ENCODE peak calls at places on chromosome 19, in four cellular contexts. One of them, this sample, is unnamed. For H3K4me1, the result is how much of the 10 kb centered on the place peaks cover.

GRCh38 chr19:8308891-8309291 is 733 bp upstream of the CD320 start:
- DNase-seq in Peyer's patch: peak
- DNase-seq in sigmoid colon: peak
- DNase-seq in CD4-positive, CD25-positive, alpha-beta regulatory T cell: no peak
- DNase-seq in this sample: no peak

GRCh38 chr19:42497492-42498226 is 30.6 kb downstream of the CEACAM1 start:
- DNase-seq in Peyer's patch: peak
- DNase-seq in sigmoid colon: no peak
- DNase-seq in CD4-positive, CD25-positive, alpha-beta regulatory T cell: no peak
- DNase-seq in this sample: no peak

GRCh38 chr19:389246-389934 is 19.6 kb downstream of the C2CD4C start:
- DNase-seq in Peyer's patch: no peak
- DNase-seq in sigmoid colon: no peak
- DNase-seq in CD4-positive, CD25-positive, alpha-beta regulatory T cell: no peak
- DNase-seq in this sample: no peak

GRCh38 chr19:51921949-51922348 is 5.3 kb upstream of the ZNF613 start:
- DNase-seq in Peyer's patch: no peak
- DNase-seq in sigmoid colon: no peak
- DNase-seq in CD4-positive, CD25-positive, alpha-beta regulatory T cell: no peak
- DNase-seq in this sample: no peak

GRCh38 chr19:35545855-35546381 is 492 bp downstream of the TMEM147 start:
- DNase-seq in Peyer's patch: peak
- DNase-seq in sigmoid colon: peak
- DNase-seq in CD4-positive, CD25-positive, alpha-beta regulatory T cell: no peak
- DNase-seq in this sample: peak

GRCh38 chr19:46990998-46991676 is 28.5 kb upstream of the NPAS1 start:
- DNase-seq in Peyer's patch: peak
- DNase-seq in sigmoid colon: peak
- DNase-seq in CD4-positive, CD25-positive, alpha-beta regulatory T cell: peak
- DNase-seq in this sample: peak

GRCh38 chr19:32392946-32393345 is 12.6 kb upstream of the DPY19L3 start:
- DNase-seq in Peyer's patch: no peak
- DNase-seq in sigmoid colon: no peak
- DNase-seq in CD4-positive, CD25-positive, alpha-beta regulatory T cell: no peak
- DNase-seq in this sample: no peak

GRCh38 chr19:36420961-36421748 is 2.7 kb upstream of the ZFP82 start:
- DNase-seq in Peyer's patch: no peak
- DNase-seq in sigmoid colon: no peak
- DNase-seq in CD4-positive, CD25-positive, alpha-beta regulatory T cell: no peak
- DNase-seq in this sample: no peak

GRCh38 chr19:1102407-1103106 is 1.2 kb upstream of the GPX4 start:
- DNase-seq in Peyer's patch: peak
- DNase-seq in sigmoid colon: no peak
- DNase-seq in CD4-positive, CD25-positive, alpha-beta regulatory T cell: no peak
- DNase-seq in this sample: peak

GRCh38 chr19:33391631-33392249 is 18.2 kb downstream of the CEBPG start:
- DNase-seq in Peyer's patch: peak
- DNase-seq in sigmoid colon: no peak
- DNase-seq in CD4-positive, CD25-positive, alpha-beta regulatory T cell: no peak
- DNase-seq in this sample: no peak

GRCh38 chr19:50794778-50795664 is 4.8 kb downstream of the ACP4 start:
- DNase-seq in Peyer's patch: no peak
- DNase-seq in sigmoid colon: no peak
- DNase-seq in CD4-positive, CD25-positive, alpha-beta regulatory T cell: no peak
- DNase-seq in this sample: no peak

GRCh38 chr19:1168877-1169791 is 4.9 kb downstream of the SBNO2 start:
- DNase-seq in Peyer's patch: peak
- DNase-seq in sigmoid colon: peak
- DNase-seq in CD4-positive, CD25-positive, alpha-beta regulatory T cell: no peak
- DNase-seq in this sample: no peak

GRCh38 chr19:4914736-4915501 is 5.6 kb downstream of the UHRF1 start:
- DNase-seq in Peyer's patch: peak
- DNase-seq in sigmoid colon: no peak
- DNase-seq in CD4-positive, CD25-positive, alpha-beta regulatory T cell: peak
- DNase-seq in this sample: peak

GRCh38 chr19:29410974-29411615 is 114.7 kb upstream of the VSTM2B start:
- DNase-seq in Peyer's patch: no peak
- DNase-seq in sigmoid colon: no peak
- DNase-seq in CD4-positive, CD25-positive, alpha-beta regulatory T cell: no peak
- DNase-seq in this sample: no peak

GRCh38 chr19:18424890-18425514 is 5.8 kb downstream of the SSBP4 start:
- DNase-seq in Peyer's patch: no peak
- DNase-seq in sigmoid colon: peak
- DNase-seq in CD4-positive, CD25-positive, alpha-beta regulatory T cell: no peak
- DNase-seq in this sample: no peak
- H3K4me1 ChIP-seq in Peyer's patch: under half
- H3K4me1 ChIP-seq in sigmoid colon: under half
- H3K4me1 ChIP-seq in CD4-positive, CD25-positive, alpha-beta regulatory T cell: half or more
- H3K4me1 ChIP-seq in this sample: under half

DNA sequence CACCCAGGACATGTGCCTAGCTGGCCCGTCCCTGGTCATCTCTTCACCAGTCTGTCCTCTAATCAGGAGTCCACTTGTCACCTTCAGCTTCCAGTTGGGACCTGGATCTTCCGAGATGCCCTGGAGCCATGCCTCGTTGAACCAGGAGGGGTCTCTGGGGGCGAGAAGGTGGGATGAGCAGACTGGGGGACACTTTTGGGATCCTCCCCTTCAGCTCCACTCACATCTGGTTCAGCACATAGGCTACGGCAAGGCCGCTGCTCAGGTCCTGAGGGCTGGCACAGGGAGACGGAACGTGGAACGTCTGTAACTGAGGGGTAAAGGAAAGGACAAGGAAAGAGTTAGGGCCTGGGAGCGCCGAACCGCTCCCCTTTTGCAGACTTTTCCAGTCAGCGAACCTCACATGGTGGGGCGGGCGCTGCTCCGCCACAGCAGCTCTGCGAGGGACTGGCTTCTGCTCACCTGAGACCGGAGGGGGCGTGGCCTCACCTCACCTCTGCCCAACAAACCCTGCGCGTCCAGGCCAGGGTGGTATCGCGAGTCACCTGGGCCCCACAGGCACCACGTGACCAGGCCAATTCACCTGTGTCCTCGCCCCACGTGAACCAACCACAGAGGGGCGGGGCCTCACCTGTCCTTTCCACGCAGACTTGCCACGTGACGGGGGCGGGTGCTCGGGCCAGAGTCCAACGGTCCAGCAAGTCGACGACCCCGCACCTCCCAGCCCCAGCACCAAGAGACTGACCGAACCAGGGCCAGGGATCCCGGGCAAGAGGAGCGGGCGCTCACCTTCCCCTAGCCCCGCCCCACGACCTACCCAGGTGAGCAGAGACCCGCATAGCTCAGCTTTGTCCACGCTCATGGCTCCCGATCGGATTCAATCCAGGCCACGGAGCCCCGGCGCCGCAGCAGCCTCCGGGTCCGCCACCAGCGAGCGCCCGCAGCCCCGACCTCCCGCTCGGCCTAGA is at the start of gene HOOK2:
- DNase-seq in Peyer's patch: peak
- DNase-seq in sigmoid colon: peak
- DNase-seq in CD4-positive, CD25-positive, alpha-beta regulatory T cell: no peak
- DNase-seq in this sample: peak
- H3K27ac ChIP-seq in Peyer's patch: peak
- H3K27ac ChIP-seq in sigmoid colon: peak
- H3K27ac ChIP-seq in CD4-positive, CD25-positive, alpha-beta regulatory T cell: peak
- H3K27ac ChIP-seq in this sample: peak

GRCh38 chr19:3340340-3340739 is 26.0 kb upstream of the NFIC start:
- DNase-seq in Peyer's patch: no peak
- DNase-seq in sigmoid colon: no peak
- DNase-seq in CD4-positive, CD25-positive, alpha-beta regulatory T cell: no peak
- DNase-seq in this sample: no peak
- H3K4me1 ChIP-seq in Peyer's patch: under half
- H3K4me1 ChIP-seq in sigmoid colon: half or more
- H3K4me1 ChIP-seq in CD4-positive, CD25-positive, alpha-beta regulatory T cell: under half
- H3K4me1 ChIP-seq in this sample: under half

GRCh38 chr19:16777811-16778210 is 51.4 kb upstream of the SIN3B start:
- DNase-seq in Peyer's patch: no peak
- DNase-seq in sigmoid colon: no peak
- DNase-seq in CD4-positive, CD25-positive, alpha-beta regulatory T cell: no peak
- DNase-seq in this sample: no peak

GRCh38 chr19:16778796-16779411 is 50.3 kb upstream of the SIN3B start:
- DNase-seq in Peyer's patch: peak
- DNase-seq in sigmoid colon: no peak
- DNase-seq in CD4-positive, CD25-positive, alpha-beta regulatory T cell: peak
- DNase-seq in this sample: peak

GRCh38 chr19:16782719-16783118 is 46.5 kb upstream of the SIN3B start:
- DNase-seq in Peyer's patch: no peak
- DNase-seq in sigmoid colon: no peak
- DNase-seq in CD4-positive, CD25-positive, alpha-beta regulatory T cell: no peak
- DNase-seq in this sample: no peak

GRCh38 chr19:16773939-16774338 is 54.3 kb downstream of the NWD1 start:
- DNase-seq in Peyer's patch: no peak
- DNase-seq in sigmoid colon: no peak
- DNase-seq in CD4-positive, CD25-positive, alpha-beta regulatory T cell: no peak
- DNase-seq in this sample: no peak

GRCh38 chr19:16779539-16780163 is 49.5 kb upstream of the SIN3B start:
- DNase-seq in Peyer's patch: no peak
- DNase-seq in sigmoid colon: no peak
- DNase-seq in CD4-positive, CD25-positive, alpha-beta regulatory T cell: no peak
- DNase-seq in this sample: no peak
- H3K27ac ChIP-seq in Peyer's patch: no peak
- H3K27ac ChIP-seq in sigmoid colon: no peak
- H3K27ac ChIP-seq in CD4-positive, CD25-positive, alpha-beta regulatory T cell: no peak
- H3K27ac ChIP-seq in this sample: no peak

DNA sequence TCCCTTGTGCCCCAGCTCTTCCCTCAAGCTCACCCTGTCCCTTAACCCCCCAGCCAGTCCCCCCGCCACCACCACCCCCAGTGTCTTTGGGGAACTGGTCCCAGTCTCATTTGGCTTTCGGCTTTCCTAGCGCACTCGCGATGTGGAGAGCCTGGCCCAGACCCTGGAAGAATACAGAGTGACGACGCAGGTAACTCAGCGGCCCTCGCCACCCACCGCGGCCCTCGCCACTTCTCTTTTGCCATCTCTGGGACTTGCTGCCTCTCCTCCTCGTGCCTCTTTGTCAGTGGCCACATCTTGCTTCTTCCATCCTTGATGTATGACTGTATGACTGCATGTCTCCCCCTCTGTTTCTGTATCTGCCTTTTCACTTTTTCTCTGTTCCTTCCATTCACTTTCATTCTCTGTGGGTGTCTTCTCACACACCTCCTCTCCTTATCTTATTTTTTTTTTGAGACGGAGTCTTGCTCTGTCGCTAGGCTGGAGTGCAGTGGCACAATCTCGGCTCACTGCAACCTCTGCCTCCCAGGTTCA is 15.7 kb downstream of the PTH2 start:
- DNase-seq in Peyer's patch: no peak
- DNase-seq in sigmoid colon: no peak
- DNase-seq in CD4-positive, CD25-positive, alpha-beta regulatory T cell: no peak
- DNase-seq in this sample: no peak
- H3K4me1 ChIP-seq in Peyer's patch: under half
- H3K4me1 ChIP-seq in sigmoid colon: under half
- H3K4me1 ChIP-seq in CD4-positive, CD25-positive, alpha-beta regulatory T cell: under half
- H3K4me1 ChIP-seq in this sample: under half

GRCh38 chr19:45515807-45516401 is 8.6 kb downstream of the VASP start:
- DNase-seq in Peyer's patch: peak
- DNase-seq in sigmoid colon: no peak
- DNase-seq in CD4-positive, CD25-positive, alpha-beta regulatory T cell: no peak
- DNase-seq in this sample: no peak

GRCh38 chr19:45515081-45515624 is 7.9 kb downstream of the VASP start:
- DNase-seq in Peyer's patch: peak
- DNase-seq in sigmoid colon: no peak
- DNase-seq in CD4-positive, CD25-positive, alpha-beta regulatory T cell: no peak
- DNase-seq in this sample: peak

GRCh38 chr19:45514376-45515051 is 7.2 kb downstream of the VASP start:
- DNase-seq in Peyer's patch: peak
- DNase-seq in sigmoid colon: no peak
- DNase-seq in CD4-positive, CD25-positive, alpha-beta regulatory T cell: no peak
- DNase-seq in this sample: no peak

GRCh38 chr19:45511074-45511473 is 3.8 kb downstream of the VASP start:
- DNase-seq in Peyer's patch: no peak
- DNase-seq in sigmoid colon: no peak
- DNase-seq in CD4-positive, CD25-positive, alpha-beta regulatory T cell: no peak
- DNase-seq in this sample: no peak

GRCh38 chr19:45512881-45513483 is 5.7 kb downstream of the VASP start:
- DNase-seq in Peyer's patch: no peak
- DNase-seq in sigmoid colon: no peak
- DNase-seq in CD4-positive, CD25-positive, alpha-beta regulatory T cell: no peak
- DNase-seq in this sample: no peak
- H3K27ac ChIP-seq in Peyer's patch: peak
- H3K27ac ChIP-seq in sigmoid colon: peak
- H3K27ac ChIP-seq in CD4-positive, CD25-positive, alpha-beta regulatory T cell: no peak
- H3K27ac ChIP-seq in this sample: no peak

GRCh38 chr19:40457953-40458596 is 7.5 kb downstream of the BLVRB start:
- DNase-seq in Peyer's patch: no peak
- DNase-seq in sigmoid colon: no peak
- DNase-seq in CD4-positive, CD25-positive, alpha-beta regulatory T cell: no peak
- DNase-seq in this sample: no peak
- H3K4me1 ChIP-seq in Peyer's patch: under half
- H3K4me1 ChIP-seq in sigmoid colon: under half
- H3K4me1 ChIP-seq in CD4-positive, CD25-positive, alpha-beta regulatory T cell: under half
- H3K4me1 ChIP-seq in this sample: under half

GRCh38 chr19:13343514-13343913 is 162.8 kb downstream of the CACNA1A start:
- DNase-seq in Peyer's patch: no peak
- DNase-seq in sigmoid colon: no peak
- DNase-seq in CD4-positive, CD25-positive, alpha-beta regulatory T cell: no peak
- DNase-seq in this sample: no peak
- H3K27ac ChIP-seq in Peyer's patch: no peak
- H3K27ac ChIP-seq in sigmoid colon: no peak
- H3K27ac ChIP-seq in CD4-positive, CD25-positive, alpha-beta regulatory T cell: no peak
- H3K27ac ChIP-seq in this sample: no peak

GRCh38 chr19:10760268-10760944 is 42.5 kb downstream of the DNM2 start:
- DNase-seq in Peyer's patch: peak
- DNase-seq in sigmoid colon: no peak
- DNase-seq in CD4-positive, CD25-positive, alpha-beta regulatory T cell: no peak
- DNase-seq in this sample: no peak

GRCh38 chr19:10756371-10756770 is 38.5 kb downstream of the DNM2 start:
- DNase-seq in Peyer's patch: no peak
- DNase-seq in sigmoid colon: no peak
- DNase-seq in CD4-positive, CD25-positive, alpha-beta regulatory T cell: no peak
- DNase-seq in this sample: no peak

GRCh38 chr19:10756791-10757190 is 38.9 kb downstream of the DNM2 start:
- DNase-seq in Peyer's patch: no peak
- DNase-seq in sigmoid colon: no peak
- DNase-seq in CD4-positive, CD25-positive, alpha-beta regulatory T cell: no peak
- DNase-seq in this sample: no peak

GRCh38 chr19:10761443-10762242 is 43.8 kb downstream of the DNM2 start:
- DNase-seq in Peyer's patch: no peak
- DNase-seq in sigmoid colon: no peak
- DNase-seq in CD4-positive, CD25-positive, alpha-beta regulatory T cell: no peak
- DNase-seq in this sample: no peak

DNA sequence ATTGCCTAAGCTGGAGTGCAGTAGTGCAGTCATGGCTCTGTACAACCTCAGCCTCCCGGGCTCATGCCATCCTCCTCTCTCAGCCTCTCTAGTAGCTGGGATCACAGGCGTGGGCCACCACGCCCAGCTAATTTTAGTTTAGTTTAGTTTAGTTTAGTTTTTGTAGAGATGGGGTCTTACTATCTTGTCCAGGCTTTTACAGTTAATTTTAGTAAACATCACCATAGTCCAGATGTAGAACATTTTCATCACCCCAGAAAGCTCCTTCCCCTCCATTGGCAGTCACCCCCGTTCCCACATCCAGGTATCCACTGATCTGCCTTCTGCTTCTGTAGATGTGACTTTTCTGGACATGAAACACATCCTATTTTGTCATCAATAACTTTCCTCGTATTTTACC is 41.1 kb downstream of the DNM2 start:
- DNase-seq in Peyer's patch: no peak
- DNase-seq in sigmoid colon: no peak
- DNase-seq in CD4-positive, CD25-positive, alpha-beta regulatory T cell: no peak
- DNase-seq in this sample: no peak
- H3K4me1 ChIP-seq in Peyer's patch: under half
- H3K4me1 ChIP-seq in sigmoid colon: under half
- H3K4me1 ChIP-seq in CD4-positive, CD25-positive, alpha-beta regulatory T cell: half or more
- H3K4me1 ChIP-seq in this sample: under half